ENCODE peak calls at places on chromosomes 13 and 19, in six cellular contexts. Y, V, A, R, N and Z are unnamed samples.

GRCh38 chr19:4063369-4064072 is 3.2 kb downstream of the ZBTB7A start:
- DNase-seq in R (peak), N (no peak), Y (no peak), A (no peak), V (no peak), Z (no peak)

GRCh38 chr19:51187395-51188226 is 37.3 kb upstream of the CD33 start:
- DNase-seq in V (no peak), A (no peak), Y (no peak), R (no peak), N (no peak), Z (no peak)

GRCh38 chr19:2171349-2172145 is 7.8 kb downstream of the DOT1L start:
- DNase-seq in N (peak), A (peak), Y (no peak), V (no peak), R (peak), Z (no peak)

GRCh38 chr19:1079566-1080111 is 12.7 kb downstream of the ARHGAP45 start:
- DNase-seq in A (peak), R (peak), N (no peak), Y (no peak), V (no peak), Z (no peak)

GRCh38 chr19:7973883-7974282 is 30.4 kb upstream of the TIMM44 start:
- DNase-seq in R (no peak), A (no peak), V (no peak), N (no peak), Y (no peak), Z (no peak)

GRCh38 chr13:59276436-59276835 is 887.3 kb downstream of the DIAPH3 start:
- DNase-seq in A (no peak), Y (peak), V (no peak), N (no peak), R (no peak), Z (no peak)

GRCh38 chr13:45630791-45631190 is 15.3 kb upstream of the ERICH6B start:
- DNase-seq in V (no peak), R (no peak), N (no peak), Y (peak), A (no peak), Z (peak)

GRCh38 chr19:45446295-45446694 is 21.5 kb upstream of the FOSB start:
- DNase-seq in Y (peak), A (peak), R (peak), V (no peak), N (peak), Z (peak)

GRCh38 chr19:41746593-41747227 is 8.6 kb upstream of the CEACAM6 start:
- DNase-seq in N (peak), Y (peak), A (peak), R (peak), V (no peak), Z (peak)

GRCh38 chr13:92473736-92474465 is 752.7 kb upstream of the GPC6 start:
- DNase-seq in A (no peak), Y (no peak), R (no peak), V (no peak), N (no peak), Z (no peak)

GRCh38 chr13:34153428-34154180 is 335.7 kb downstream of the RFC3 start:
- DNase-seq in Y (no peak), V (no peak), N (no peak), R (no peak), A (no peak), Z (no peak)

GRCh38 chr19:6521718-6522646 is 8.8 kb upstream of the TNFSF9 start:
- DNase-seq in A (no peak), N (no peak), R (peak), V (no peak), Y (peak), Z (no peak)

GRCh38 chr19:50486823-50487515 is 10.3 kb upstream of the GARIN5A start:
- DNase-seq in R (peak), Y (peak), V (no peak), N (peak), A (peak), Z (no peak)

GRCh38 chr19:55717251-55717650 is 21.0 kb downstream of the NLRP9 start:
- DNase-seq in N (no peak), Y (no peak), R (no peak), A (no peak), V (no peak), Z (no peak)

GRCh38 chr13:114286808-114287207 is 5.4 kb downstream of the UPF3A start:
- DNase-seq in R (no peak), V (no peak), N (no peak), Y (no peak), A (no peak), Z (no peak)

GRCh38 chr13:53637971-53638547 is 609.4 kb downstream of the OLFM4 start:
- DNase-seq in R (no peak), A (no peak), N (no peak), V (no peak), Y (no peak), Z (no peak)

GRCh38 chr13:46983881-46984280 is 87.0 kb upstream of the HTR2A start:
- DNase-seq in Y (peak), N (peak), V (no peak), R (no peak), A (no peak), Z (peak)

GRCh38 chr13:23534090-23534489 is 36.1 kb upstream of the TNFRSF19 start:
- DNase-seq in Y (no peak), R (no peak), A (no peak), V (no peak), N (no peak), Z (no peak)

GRCh38 chr19:16537111-16537510 is 5.1 kb downstream of the CHERP start:
- DNase-seq in V (no peak), N (no peak), Y (no peak), R (no peak), A (no peak), Z (no peak)

GRCh38 chr13:34462843-34463242 is 479.2 kb upstream of the NBEA start:
- DNase-seq in N (peak), R (no peak), V (no peak), A (no peak), Y (peak), Z (peak)